ENCODE peak calls at places on chromosome 6, in four cellular contexts. G is progenitor cell of endocrine pancreas, M is GM20000, H is pancreas. W is an unnamed sample.

GRCh38 chr6:46010270-46010669 is 5.4 kb downstream of the CLIC5 start:
- DNase-seq in G (no peak), M (no peak), H (no peak), W (no peak)

GRCh38 chr6:88708197-88708744 is 255.1 kb downstream of the RNGTT start:
- DNase-seq in G (no peak), M (no peak), H (no peak), W (no peak)

GRCh38 chr6:170433163-170434095 is 119.7 kb downstream of the PSMB1 start:
- DNase-seq in G (no peak), M (no peak), H (no peak), W (no peak)

GRCh38 chr6:139364302-139364981 is 10.0 kb downstream of the CITED2 start:
- DNase-seq in G (no peak), M (peak), H (no peak), W (no peak)

GRCh38 chr6:14286144-14286543 is 168.6 kb downstream of the CD83 start:
- DNase-seq in G (no peak), M (no peak), H (no peak), W (no peak)

GRCh38 chr6:22251331-22251730 is 45.5 kb downstream of the PRL start:
- DNase-seq in G (no peak), M (no peak), H (no peak), W (no peak)

GRCh38 chr6:39143238-39143930 is 28.4 kb upstream of the SAYSD1 start:
- DNase-seq in G (no peak), M (no peak), H (no peak), W (no peak)

GRCh38 chr6:52647199-52647598 is 23.7 kb upstream of the TMEM14A start:
- DNase-seq in G (no peak), M (no peak), H (no peak), W (no peak)

GRCh38 chr6:44667668-44668390 is 280.3 kb downstream of the CDC5L start:
- DNase-seq in G (peak), M (no peak), H (no peak), W (no peak)

GRCh38 chr6:10446548-10446947 is 31.7 kb upstream of the TFAP2A start:
- DNase-seq in G (no peak), M (no peak), H (no peak), W (no peak)

GRCh38 chr6:10441655-10442009 is 26.8 kb upstream of the TFAP2A start:
- DNase-seq in G (no peak), M (no peak), H (no peak), W (no peak)

GRCh38 chr6:10437891-10438290 is 23.0 kb upstream of the TFAP2A start:
- DNase-seq in G (no peak), M (no peak), H (no peak), W (no peak)

GRCh38 chr6:10441004-10441654 is 26.3 kb upstream of the TFAP2A start:
- DNase-seq in G (no peak), M (no peak), H (no peak), W (no peak)
- TF ChIP-seq CTCF in G (no peak), M (no peak), H (no peak), W (no peak)

GRCh38 chr6:137192821-137193220 is 19.4 kb upstream of the IL22RA2 start:
- DNase-seq in G (no peak), M (no peak), H (no peak), W (no peak)
- TF ChIP-seq CTCF in G (no peak), M (no peak), H (no peak), W (no peak)

GRCh38 chr6:50608421-50608820 is 104.9 kb upstream of the TFAP2D start:
- DNase-seq in G (no peak), M (no peak), H (no peak), W (no peak)

GRCh38 chr6:50610562-50610961 is 102.8 kb upstream of the TFAP2D start:
- DNase-seq in G (no peak), M (no peak), H (no peak), W (no peak)
- TF ChIP-seq CTCF in G (peak), M (no peak), H (no peak), W (peak)

GRCh38 chr6:17987576-17988421 is at the start of gene KIF13A:
- DNase-seq in G (peak), M (peak), H (peak), W (peak)
- TF ChIP-seq CTCF in G (peak), M (peak), H (no peak), W (no peak)

GRCh38 chr6:56757585-56757984 is 114.9 kb upstream of the DST start:
- DNase-seq in G (no peak), M (no peak), H (no peak), W (no peak)
- TF ChIP-seq CTCF in G (peak), M (no peak), H (peak), W (no peak)

GRCh38 chr6:38080349-38080748 is 260.8 kb downstream of the ZFAND3 start:
- DNase-seq in G (no peak), M (no peak), H (no peak), W (no peak)

GRCh38 chr6:38079537-38079936 is 260.0 kb downstream of the ZFAND3 start:
- DNase-seq in G (no peak), M (no peak), H (no peak), W (no peak)

GRCh38 chr6:38079107-38079506 is 259.6 kb downstream of the ZFAND3 start:
- DNase-seq in G (no peak), M (no peak), H (no peak), W (no peak)

GRCh38 chr6:38078671-38079070 is 259.1 kb downstream of the ZFAND3 start:
- DNase-seq in G (no peak), M (no peak), H (no peak), W (no peak)

DNA sequence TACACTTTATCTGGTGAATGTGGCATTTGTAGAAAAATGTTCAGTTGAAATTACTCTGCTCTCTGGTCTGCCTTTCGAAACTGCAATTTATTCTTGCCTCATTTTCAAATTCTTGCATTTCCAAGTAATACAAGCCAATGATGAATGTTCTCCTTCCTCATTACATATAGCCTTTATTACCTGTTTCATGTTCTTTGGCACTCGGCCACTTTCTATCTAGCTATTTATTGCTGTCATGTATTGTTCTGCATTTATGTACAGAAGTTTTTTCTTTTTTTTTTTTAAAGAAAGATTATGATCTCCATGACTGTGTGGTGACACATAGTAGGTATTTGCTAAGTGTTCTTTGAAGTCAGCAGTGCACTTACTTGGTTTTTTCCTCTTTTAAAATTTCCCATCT is 261.4 kb downstream of the ZFAND3 start:
- DNase-seq in G (no peak), M (no peak), H (no peak), W (no peak)
- TF ChIP-seq CTCF in G (no peak), M (no peak), H (no peak), W (no peak)

GRCh38 chr6:131205891-131206290 is 70.6 kb downstream of the AKAP7 start:
- DNase-seq in G (no peak), M (no peak), H (no peak), W (no peak)
- TF ChIP-seq CTCF in G (no peak), M (no peak), H (no peak), W (no peak)

GRCh38 chr6:104418839-104419238 is 440.9 kb downstream of the HACE1 start:
- DNase-seq in G (no peak), M (no peak), H (no peak), W (no peak)

GRCh38 chr6:104418125-104418524 is 441.6 kb downstream of the HACE1 start:
- DNase-seq in G (no peak), M (no peak), H (no peak), W (no peak)

GRCh38 chr6:104411302-104411701 is 448.4 kb downstream of the HACE1 start:
- DNase-seq in G (no peak), M (no peak), H (peak), W (no peak)

GRCh38 chr6:104413767-104414166 is 446.0 kb downstream of the HACE1 start:
- DNase-seq in G (no peak), M (no peak), H (no peak), W (no peak)

DNA sequence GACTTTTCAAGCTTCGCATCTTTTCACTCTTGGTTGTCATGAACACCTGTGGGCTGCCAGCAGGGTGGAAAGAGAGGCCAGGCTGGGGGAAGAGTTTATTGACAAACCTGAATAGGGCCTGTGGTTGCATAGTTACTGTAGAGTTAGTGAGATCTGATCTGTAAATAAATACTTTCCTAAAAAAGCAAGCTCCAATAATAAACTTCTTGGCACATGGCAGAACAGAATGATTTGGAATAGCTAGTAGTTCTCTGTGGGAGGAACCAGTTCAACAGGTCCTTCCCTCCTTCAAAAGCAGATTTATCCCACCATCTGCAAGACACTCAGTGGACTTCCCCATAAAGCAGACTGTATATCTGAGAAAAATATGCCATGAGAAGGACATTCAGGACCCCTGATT is 445.0 kb downstream of the HACE1 start:
- DNase-seq in G (no peak), M (no peak), H (no peak), W (no peak)
- TF ChIP-seq CTCF in G (no peak), M (no peak), H (no peak), W (no peak)

DNA sequence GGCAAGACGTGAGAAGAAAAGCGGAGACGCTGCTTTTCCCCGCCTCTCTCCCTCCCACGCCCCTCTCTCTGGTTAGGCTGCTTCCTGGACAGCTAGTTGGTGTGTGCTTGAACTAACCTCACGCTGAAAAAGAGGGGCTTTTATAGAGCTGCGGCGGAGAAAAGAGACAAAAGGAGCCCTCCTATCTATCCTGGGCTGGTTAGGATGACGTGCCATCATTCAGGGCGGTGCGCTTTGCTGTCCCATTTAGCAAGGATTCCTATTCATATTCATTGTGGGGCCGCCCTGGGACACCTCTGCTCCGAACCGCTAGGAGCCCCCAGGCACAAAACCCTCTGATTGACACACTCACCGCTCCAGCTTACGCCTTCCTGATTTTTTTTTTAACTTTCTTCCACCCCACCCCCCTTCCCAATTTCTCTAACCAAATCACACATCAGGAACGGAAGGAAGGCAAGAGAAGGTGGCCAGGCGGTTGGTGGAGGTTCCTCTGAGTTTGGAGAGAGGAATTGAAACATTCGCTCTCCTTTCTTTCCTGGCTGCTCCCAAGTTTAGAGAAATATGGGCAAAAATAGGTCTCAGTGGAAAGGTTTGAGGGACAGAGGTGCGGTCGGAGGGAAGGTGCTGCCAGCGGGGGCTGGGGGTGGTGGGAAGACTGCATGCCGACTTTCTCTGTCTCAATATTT is at the start of gene OLIG3:
- DNase-seq in G (no peak), M (peak), H (no peak), W (no peak)
- TF ChIP-seq CTCF in G (no peak), M (no peak), H (no peak), W (no peak)

DNA sequence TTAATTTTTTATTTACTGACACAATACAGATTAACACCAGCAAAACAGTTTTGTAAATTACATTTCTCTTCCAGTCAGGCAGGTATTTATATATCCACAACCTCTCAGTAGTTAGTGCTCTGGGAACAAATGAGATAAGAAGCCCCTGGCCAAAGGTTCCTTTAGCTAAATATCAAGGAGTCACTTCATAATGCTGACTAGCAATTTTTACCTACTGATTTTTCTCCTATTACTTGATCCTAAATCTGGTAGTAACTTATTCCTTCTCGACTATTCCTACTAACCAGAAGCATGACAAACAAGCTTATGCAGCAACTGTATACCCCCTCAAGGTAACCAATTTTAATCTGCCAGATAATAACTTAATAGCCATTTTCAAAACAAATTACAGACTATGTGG is 46.3 kb downstream of the SEC63 start:
- DNase-seq in G (no peak), M (no peak), H (no peak), W (no peak)
- TF ChIP-seq CTCF in G (no peak), M (no peak), H (no peak), W (no peak)